ENCODE peak calls at places on chromosome 15, in nine cellular contexts. R is K562, K is A549, F is H54, S is uterus, O is ovary, G is HCT116, I is transverse colon, T is heart left ventricle. B is an unnamed sample.

GRCh38 chr15:99435138-99435695 is 130.6 kb upstream of the MEF2A start:
- DNase-seq in G (no peak), S (peak; percentile 16), T (peak; percentile 11), K (no peak), R (no peak), I (peak; percentile 90), O (no peak), F (no peak), B (no peak)

GRCh38 chr15:92623435-92623834 is 32.1 kb downstream of the FAM174B start:
- DNase-seq in S (no peak), K (no peak), I (peak; percentile 28), O (no peak), F (no peak), R (no peak), G (no peak), T (no peak), B (no peak)

GRCh38 chr15:31308185-31308639 is 18.4 kb upstream of the KLF13 start:
- DNase-seq in T (no peak), I (no peak), R (no peak), F (no peak), K (no peak), O (no peak), G (no peak), S (no peak), B (peak; percentile 63)

GRCh38 chr15:88635343-88635742 is 3.5 kb upstream of the ISG20 start:
- DNase-seq in S (no peak), T (no peak), K (no peak), F (no peak), R (no peak), O (no peak), I (peak; percentile 57), G (no peak), B (no peak)

GRCh38 chr15:59140422-59141226 is 35.7 kb downstream of the CCNB2 start:
- DNase-seq in F (no peak), T (no peak), G (no peak), S (no peak), R (peak; percentile 31), O (no peak), I (peak; percentile 45), K (no peak), B (no peak)

GRCh38 chr15:69193948-69194827 is 33.8 kb downstream of the GLCE start:
- DNase-seq in T (no peak), R (no peak), K (no peak), G (no peak), F (no peak), I (no peak), S (no peak), O (no peak), B (no peak)

GRCh38 chr15:24944939-24945338 is 9.8 kb upstream of the SNRPN start:
- DNase-seq in K (no peak), T (no peak), F (no peak), G (no peak), S (no peak), I (no peak), O (no peak), R (no peak), B (no peak)

GRCh38 chr15:87369269-87369668 is 887.3 kb downstream of the NTRK3 start:
- DNase-seq in F (no peak), T (no peak), O (no peak), R (no peak), S (no peak), I (no peak), K (no peak), G (no peak), B (no peak)

GRCh38 chr15:34154725-34155204 is 52.9 kb downstream of the PGBD4 start:
- DNase-seq in G (peak; percentile 72), K (peak; percentile 40), O (no peak), T (no peak), R (no peak), S (no peak), I (no peak), F (no peak), B (peak; percentile 35)

GRCh38 chr15:51334011-51334426 is 4.4 kb downstream of the CYP19A1 start:
- DNase-seq in G (no peak), S (no peak), T (no peak), O (no peak), K (no peak), R (no peak), F (no peak), I (no peak), B (no peak)

GRCh38 chr15:59885832-59886231 is 118.3 kb upstream of the FOXB1 start:
- DNase-seq in K (no peak), S (no peak), F (no peak), O (no peak), R (no peak), G (no peak), T (no peak), I (no peak), B (no peak)

GRCh38 chr15:63010920-63011693 is 31.4 kb upstream of the TPM1 start:
- DNase-seq in K (no peak), S (no peak), O (no peak), F (no peak), G (no peak), I (no peak), T (no peak), R (no peak), B (no peak)

GRCh38 chr15:80061581-80061980 is 2.1 kb downstream of the ZFAND6 start:
- DNase-seq in S (no peak), G (no peak), R (no peak), F (no peak), K (no peak), O (no peak), I (no peak), T (no peak), B (no peak)

GRCh38 chr15:80055933-80056332 is 3.5 kb upstream of the ZFAND6 start:
- DNase-seq in R (no peak), I (no peak), S (no peak), G (no peak), F (no peak), O (no peak), K (no peak), T (no peak), B (no peak)

GRCh38 chr15:80058851-80059785 is at the start of gene ZFAND6:
- DNase-seq in F (peak; percentile 67), G (peak; percentile 84), K (peak; percentile 96), S (peak; percentile 96), O (peak; percentile 97), T (peak; percentile 95), R (peak; percentile 93), I (peak; percentile 98), B (peak; percentile 97)

GRCh38 chr15:80058044-80058443 is 1.4 kb upstream of the ZFAND6 start:
- DNase-seq in G (no peak), F (no peak), T (no peak), R (no peak), S (no peak), K (no peak), O (no peak), I (no peak), B (no peak)

DNA sequence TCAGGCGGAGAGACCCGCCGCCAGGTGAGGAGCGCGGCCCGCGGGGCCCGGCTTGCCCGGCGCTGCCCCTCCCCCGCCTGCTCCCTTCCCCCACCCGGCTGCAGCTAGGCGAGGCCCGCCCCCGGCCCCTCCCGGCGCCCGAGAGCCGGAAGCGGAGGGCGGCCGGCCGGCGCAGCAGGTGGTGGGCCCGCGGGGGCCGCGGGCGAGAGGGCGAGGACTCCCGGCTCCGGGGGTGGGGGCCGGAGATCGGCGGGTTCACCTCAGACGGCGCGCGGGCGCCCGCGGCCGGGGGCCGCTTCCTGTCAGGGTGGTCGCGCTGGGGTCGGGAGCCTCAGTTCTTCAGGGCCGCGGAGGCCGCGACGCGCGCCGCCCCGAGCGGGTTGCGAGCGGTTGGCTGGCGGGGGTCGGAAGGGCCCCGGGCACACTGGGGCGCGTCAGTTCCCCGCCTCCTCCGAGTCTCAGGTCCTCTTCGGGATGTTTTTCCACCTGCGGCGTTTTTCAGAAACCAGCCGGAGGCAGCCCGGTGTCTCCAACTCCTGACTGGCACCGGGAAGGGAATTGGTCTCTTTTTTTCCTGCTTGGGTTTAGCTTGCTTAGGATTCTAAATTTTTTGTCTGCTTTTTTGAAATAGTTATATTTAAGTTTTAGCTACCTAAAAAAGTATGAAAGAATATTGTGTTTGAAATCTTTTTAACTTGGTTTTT is 462 bp downstream of the ZFAND6 start:
- DNase-seq in S (no peak), F (peak; percentile 42), T (peak; percentile 82), K (peak; percentile 72), O (no peak), G (peak; percentile 32), I (peak; percentile 48), R (peak; percentile 91), B (peak; percentile 75)
- TF ChIP-seq POLR2A in S (no peak), F (no peak), T (no peak), K (peak; percentile 38), O (no peak), G (no peak), I (no peak), R (no peak), B (no peak)

DNA sequence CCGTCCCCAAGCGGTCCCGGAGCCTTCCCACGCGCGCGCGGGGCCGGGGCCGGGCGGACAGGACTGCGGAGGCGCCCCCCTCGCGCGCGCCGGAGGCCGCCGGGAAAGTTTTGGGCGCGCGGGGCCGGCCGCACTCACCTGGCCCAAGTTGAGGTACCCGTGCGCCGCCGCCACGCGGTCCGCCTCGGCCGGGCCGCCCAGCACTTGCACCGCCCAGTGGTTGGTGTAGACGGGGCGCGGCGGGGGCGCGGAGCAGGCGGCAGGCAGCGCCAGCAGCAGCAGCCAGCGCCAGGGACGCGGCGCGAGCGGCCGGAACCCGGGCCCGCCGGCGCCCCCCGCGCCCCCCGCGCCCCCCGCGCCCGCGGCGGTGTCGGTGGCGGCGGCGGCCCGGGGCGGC is 273 bp downstream of the PCSK6 start:
- DNase-seq in G (peak; percentile 18), F (no peak), I (peak; percentile 60), T (no peak), K (peak; percentile 70), O (peak; percentile 60), S (no peak), R (peak; percentile 75), B (peak; percentile 87)
- TF ChIP-seq POLR2A in G (no peak), F (no peak), I (no peak), T (no peak), K (peak; percentile 26), O (no peak), S (no peak), R (no peak), B (no peak)

DNA sequence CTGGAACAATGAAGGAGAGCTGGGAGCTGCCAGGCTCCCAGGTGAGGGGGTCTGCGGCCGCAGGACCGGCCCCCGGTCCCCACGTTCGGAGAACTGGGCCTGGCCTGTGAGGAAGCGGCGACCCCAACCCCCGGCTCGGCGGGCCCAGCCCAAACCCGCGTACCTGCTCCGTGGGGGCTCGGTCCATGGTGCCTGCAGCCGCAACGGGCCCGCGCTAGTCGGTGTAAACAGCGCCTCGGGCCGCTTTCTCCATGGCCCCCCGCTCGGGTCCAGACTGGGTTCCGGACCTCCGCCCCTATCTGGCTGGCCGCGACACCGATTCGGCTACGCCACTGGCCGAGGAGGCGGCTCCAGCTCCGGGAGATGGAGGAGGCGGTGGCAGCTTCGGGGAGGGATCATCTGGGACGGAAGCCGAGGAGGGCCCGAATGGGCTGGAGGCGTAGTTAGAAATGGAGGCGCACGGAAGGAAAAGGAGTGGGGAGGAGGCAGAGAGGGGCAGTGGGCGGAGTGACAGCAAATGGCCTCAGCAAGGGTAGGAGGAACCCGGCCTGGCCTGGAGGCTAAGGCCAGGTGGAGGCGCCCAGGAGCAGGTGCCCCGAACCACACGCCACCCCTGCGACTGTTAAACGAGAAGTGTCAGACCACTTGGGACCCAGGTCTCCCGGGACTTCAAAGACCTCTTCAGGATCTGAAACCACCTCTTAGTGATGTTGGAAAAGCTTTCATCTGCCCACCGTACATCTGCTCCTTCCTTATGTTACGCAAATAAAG is at the start of gene SECISBP2L:
- DNase-seq in K (peak; percentile 81), O (peak; percentile 95), R (peak; percentile 91), T (peak; percentile 96), G (peak; percentile 91), I (peak; percentile 95), S (peak; percentile 93), F (peak; percentile 62), B (peak; percentile 96)
- TF ChIP-seq POLR2A in K (peak; percentile 17), O (peak; percentile 51), R (peak; percentile 77), T (peak; percentile 83), G (peak; percentile 44), I (peak; percentile 92), S (peak; percentile 69), F (peak; percentile 85), B (peak; percentile 79)

GRCh38 chr15:39583586-39584265 is 2.8 kb downstream of the THBS1 start:
- DNase-seq in G (no peak), K (peak; percentile 17), F (no peak), S (no peak), O (no peak), R (peak; percentile 44), I (peak; percentile 75), T (no peak), B (peak; percentile 17)
- TF ChIP-seq POLR2A in G (no peak), K (no peak), F (no peak), S (no peak), O (no peak), R (no peak), I (peak; percentile 14), T (peak; percentile 20), B (peak; percentile 22)

B was measured in erythroblast.